ENCODE peak calls at places on chromosomes 12 and 14, in eight cellular contexts. P, N, J, Y, E, Z, F and M are unnamed samples.
A peak's percentile ranks its signal among the peaks of the same experiment; 100 is the strongest.

GRCh38 chr12:54624316-54625279 is 10.1 kb downstream of the LACRT start:
- DNase-seq in E (no peak), N (no peak), Z (no peak), P (no peak), Y (no peak), J (no peak), F (no peak), M (no peak)

GRCh38 chr12:20125259-20125919 is 242.9 kb upstream of the PDE3A start:
- DNase-seq in Z (no peak), J (no peak), F (no peak), Y (no peak), E (no peak), N (no peak), P (no peak), M (no peak)

GRCh38 chr14:61877050-61877390 is 114.8 kb downstream of the SNAPC1 start:
- DNase-seq in P (no peak), N (no peak), F (no peak), J (no peak), Y (no peak), Z (no peak), E (no peak), M (no peak)

GRCh38 chr12:24482882-24483604 is 465.9 kb downstream of the BCAT1 start:
- DNase-seq in Z (no peak), F (no peak), Y (no peak), P (no peak), N (no peak), E (no peak), J (no peak), M (no peak)

GRCh38 chr12:87652026-87652425 is 377.2 kb downstream of the C12orf50 start:
- DNase-seq in J (no peak), P (no peak), Z (no peak), E (no peak), Y (no peak), F (no peak), N (no peak), M (no peak)

GRCh38 chr14:63283501-63284248 is 35.1 kb downstream of the GPHB5 start:
- DNase-seq in Y (no peak), E (no peak), N (no peak), P (no peak), F (no peak), J (no peak), Z (no peak), M (no peak)

GRCh38 chr14:24252289-24253124 is 10.1 kb upstream of the TINF2 start:
- DNase-seq in J (no peak), F (no peak), N (peak; percentile 24), Y (no peak), Z (no peak), P (no peak), E (no peak), M (peak; percentile 53)

GRCh38 chr12:25361511-25361910 is 110.8 kb upstream of the KRAS start:
- DNase-seq in Z (no peak), N (no peak), Y (no peak), F (no peak), P (no peak), E (no peak), J (no peak), M (no peak)

GRCh38 chr14:59570122-59570521 is 6.5 kb downstream of the CCDC175 start:
- DNase-seq in Z (no peak), F (no peak), E (no peak), P (no peak), Y (no peak), J (no peak), N (no peak), M (no peak)

GRCh38 chr12:52798003-52798670 is 2.2 kb upstream of the KRT3 start:
- DNase-seq in N (no peak), E (no peak), F (no peak), Y (no peak), J (no peak), Z (no peak), P (no peak), M (no peak)

GRCh38 chr14:34368115-34368970 is 93.7 kb downstream of the SPTSSA start:
- DNase-seq in P (no peak), Y (peak; percentile 80), J (no peak), F (no peak), Z (no peak), E (peak; percentile 73), N (no peak), M (no peak)

GRCh38 chr12:71009414-71010142 is 89.0 kb upstream of the PTPRR start:
- DNase-seq in J (no peak), E (no peak), P (no peak), F (no peak), Y (no peak), Z (no peak), N (no peak), M (no peak)

GRCh38 chr12:46406352-46407027 is 33.9 kb upstream of the SLC38A2 start:
- DNase-seq in P (no peak), E (no peak), F (no peak), N (no peak), Y (no peak), J (no peak), Z (no peak), M (no peak)

GRCh38 chr12:18400186-18400585 is 138.9 kb downstream of the PIK3C2G start:
- DNase-seq in Y (no peak), E (no peak), F (no peak), J (no peak), N (no peak), Z (no peak), P (no peak), M (no peak)

GRCh38 chr12:80868576-80868975 is 69.2 kb downstream of the LIN7A start:
- DNase-seq in J (no peak), Z (no peak), Y (no peak), E (no peak), N (no peak), F (no peak), P (no peak), M (no peak)

GRCh38 chr14:72558721-72559120 is 335.2 kb downstream of the DPF3 start:
- DNase-seq in J (peak; percentile 37), F (no peak), Z (no peak), Y (peak; percentile 57), P (no peak), E (no peak), N (no peak), M (no peak)

GRCh38 chr12:79274571-79275064 is 410.0 kb downstream of the SYT1 start:
- DNase-seq in J (no peak), Z (no peak), N (no peak), E (no peak), P (no peak), Y (no peak), F (no peak), M (no peak)

GRCh38 chr12:76152161-76152807 is 67.8 kb upstream of the NAP1L1 start:
- DNase-seq in F (no peak), E (peak; percentile 5), P (no peak), N (no peak), Z (no peak), Y (no peak), J (no peak), M (no peak)

GRCh38 chr12:14394317-14395058 is 29.0 kb downstream of the ATF7IP start:
- DNase-seq in P (peak; percentile 63), F (no peak), Z (no peak), J (peak; percentile 51), E (no peak), Y (no peak), N (peak; percentile 35), M (no peak)

GRCh38 chr12:111759991-111760390 is 6.7 kb upstream of the ALDH2 start:
- DNase-seq in J (no peak), Z (no peak), P (no peak), E (no peak), N (no peak), Y (no peak), F (no peak), M (no peak)

GRCh38 chr12:96073346-96074336 is 38.3 kb upstream of the LTA4H start:
- DNase-seq in F (no peak), N (no peak), P (no peak), E (peak; percentile 22), Y (no peak), J (no peak), Z (no peak), M (no peak)

GRCh38 chr12:80576641-80577418 is 130.6 kb upstream of the MYF6 start:
- DNase-seq in Y (no peak), N (no peak), F (no peak), P (no peak), J (no peak), E (no peak), Z (no peak), M (no peak)

GRCh38 chr12:113071063-113071426 is 14.5 kb downstream of the DTX1 start:
- DNase-seq in Z (no peak), J (no peak), P (no peak), N (no peak), Y (no peak), E (no peak), F (no peak), M (no peak)

GRCh38 chr12:130017571-130018449 is 114.0 kb upstream of the TMEM132D start:
- DNase-seq in E (no peak), J (no peak), N (peak; percentile 58), P (no peak), Y (no peak), Z (no peak), F (peak; percentile 44), M (no peak)

GRCh38 chr12:19480459-19480858 is 41.2 kb downstream of the AEBP2 start:
- DNase-seq in N (no peak), F (no peak), Y (no peak), J (no peak), E (no peak), Z (no peak), P (no peak), M (no peak)